ENCODE peak calls at places on chromosomes 16 and 17, in six cellular contexts. X is body of pancreas, T is IMR-90, J is uterus, L is prostate gland, O is stomach. E is an unnamed sample.

GRCh38 chr16:31202402-31203385 is at the start of gene PYCARD:
- DNase-seq in X (peak), T (peak), J (peak), L (peak), O (peak), E (peak)

GRCh38 chr16:86513471-86514277 is 3.3 kb downstream of the FOXF1 start:
- DNase-seq in X (no peak), T (no peak), J (no peak), L (no peak), O (no peak), E (no peak)

GRCh38 chr17:38917259-38917658 is 8.2 kb upstream of the LASP1NB start:
- DNase-seq in X (no peak), T (no peak), J (no peak), L (no peak), O (no peak), E (no peak)

GRCh38 chr17:77744268-77744988 is 214.1 kb upstream of the TNRC6C start:
- DNase-seq in X (no peak), T (no peak), J (peak), L (no peak), O (no peak), E (no peak)

GRCh38 chr17:5263441-5263840 is 18.6 kb upstream of the RABEP1 start:
- DNase-seq in X (no peak), T (no peak), J (no peak), L (no peak), O (no peak), E (no peak)

GRCh38 chr16:66203476-66203875 is 163.0 kb upstream of the CDH5 start:
- DNase-seq in X (no peak), T (no peak), J (no peak), L (no peak), O (no peak), E (no peak)

GRCh38 chr16:46715769-46716305 is 26.4 kb downstream of the ORC6 start:
- DNase-seq in X (no peak), T (no peak), J (no peak), L (no peak), O (no peak), E (peak)

GRCh38 chr17:70896843-70897242 is 727.5 kb downstream of the KCNJ2 start:
- DNase-seq in X (no peak), T (no peak), J (no peak), L (no peak), O (no peak), E (no peak)

GRCh38 chr17:31740611-31741082 is 118.4 kb downstream of the COPRS start:
- DNase-seq in X (no peak), T (peak), J (no peak), L (no peak), O (no peak), E (no peak)

GRCh38 chr16:10485698-10486382 is 94.6 kb downstream of the EMP2 start:
- DNase-seq in X (no peak), T (no peak), J (no peak), L (no peak), O (no peak), E (no peak)

GRCh38 chr17:35152741-35153140 is 5.1 kb downstream of the UNC45B start:
- DNase-seq in X (no peak), T (no peak), J (no peak), L (no peak), O (no peak), E (no peak)

GRCh38 chr16:27318399-27319256 is 4.9 kb downstream of the IL4R start:
- DNase-seq in X (no peak), T (peak), J (peak), L (no peak), O (no peak), E (peak)

GRCh38 chr17:5097101-5097834 is 14.4 kb downstream of the ZNF232 start:
- DNase-seq in X (peak), T (no peak), J (peak), L (peak), O (peak), E (peak)

GRCh38 chr17:57257213-57257873 is 1.0 kb downstream of the MSI2 start:
- DNase-seq in X (no peak), T (no peak), J (no peak), L (peak), O (no peak), E (no peak)

GRCh38 chr16:84613408-84614071 is 4.3 kb downstream of the COTL1 start:
- DNase-seq in X (no peak), T (no peak), J (no peak), L (no peak), O (no peak), E (no peak)

GRCh38 chr17:50764860-50765259 is 2.5 kb downstream of the ANKRD40CL start:
- DNase-seq in X (no peak), T (no peak), J (no peak), L (no peak), O (no peak), E (no peak)

GRCh38 chr17:61587807-61588660 is 3.0 kb downstream of the NACA2 start:
- DNase-seq in X (no peak), T (no peak), J (no peak), L (no peak), O (no peak), E (no peak)

GRCh38 chr16:19884611-19885455 is at the start of gene GPRC5B:
- DNase-seq in X (peak), T (peak), J (peak), L (peak), O (peak), E (peak)

DNA sequence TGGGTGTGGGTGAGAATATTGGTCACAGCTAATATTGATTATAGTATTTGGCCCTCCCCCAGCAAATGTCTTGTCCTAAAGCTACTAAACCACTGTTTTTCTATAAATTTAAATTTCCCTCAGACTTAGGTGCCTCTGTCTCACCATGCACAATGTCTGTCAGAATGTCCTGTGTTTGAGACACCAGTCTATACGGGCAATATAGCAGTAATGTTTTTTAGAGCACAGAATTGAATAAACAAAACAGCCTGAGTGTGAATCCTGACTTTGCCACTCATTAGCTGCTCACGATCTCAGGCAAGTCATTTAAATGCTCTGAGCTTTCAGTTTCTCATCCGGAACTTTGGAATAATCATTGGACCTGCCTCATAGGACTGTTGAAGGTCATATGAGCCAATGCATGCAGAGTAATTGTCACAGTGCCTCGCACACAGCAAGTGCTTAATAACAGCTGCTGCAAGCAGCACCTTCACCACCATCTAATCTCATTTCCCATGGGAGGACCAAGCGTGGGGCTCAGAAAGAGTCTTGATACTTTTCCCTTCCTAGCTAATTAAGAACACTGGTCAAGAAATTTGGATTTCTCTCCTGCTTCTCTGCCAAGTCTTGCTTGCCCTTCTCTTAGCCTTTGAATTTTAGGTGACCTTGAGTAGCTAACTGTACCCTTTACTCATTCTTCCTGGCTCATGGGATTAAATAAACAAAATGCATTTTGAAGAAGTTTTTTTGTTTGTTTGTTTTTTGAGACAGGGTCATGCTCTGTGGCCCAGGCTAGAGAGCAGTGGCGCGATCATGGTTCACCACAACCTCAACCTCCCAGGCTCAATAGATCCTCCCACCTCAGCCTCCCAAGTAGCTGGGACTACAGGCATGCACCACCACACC is 9.9 kb downstream of the HLF start:
- DNase-seq in X (no peak), T (no peak), J (no peak), L (no peak), O (no peak), E (no peak)
- TF ChIP-seq POLR2A in X (no peak), T (no peak), J (no peak), L (no peak), O (no peak), E (no peak)

GRCh38 chr17:76353599-76354316 is at the start of gene PRPSAP1:
- DNase-seq in X (peak), T (peak), J (peak), L (peak), O (peak), E (peak)
- TF ChIP-seq POLR2A in X (peak), T (peak), J (peak), L (peak), O (no peak), E (peak)

DNA sequence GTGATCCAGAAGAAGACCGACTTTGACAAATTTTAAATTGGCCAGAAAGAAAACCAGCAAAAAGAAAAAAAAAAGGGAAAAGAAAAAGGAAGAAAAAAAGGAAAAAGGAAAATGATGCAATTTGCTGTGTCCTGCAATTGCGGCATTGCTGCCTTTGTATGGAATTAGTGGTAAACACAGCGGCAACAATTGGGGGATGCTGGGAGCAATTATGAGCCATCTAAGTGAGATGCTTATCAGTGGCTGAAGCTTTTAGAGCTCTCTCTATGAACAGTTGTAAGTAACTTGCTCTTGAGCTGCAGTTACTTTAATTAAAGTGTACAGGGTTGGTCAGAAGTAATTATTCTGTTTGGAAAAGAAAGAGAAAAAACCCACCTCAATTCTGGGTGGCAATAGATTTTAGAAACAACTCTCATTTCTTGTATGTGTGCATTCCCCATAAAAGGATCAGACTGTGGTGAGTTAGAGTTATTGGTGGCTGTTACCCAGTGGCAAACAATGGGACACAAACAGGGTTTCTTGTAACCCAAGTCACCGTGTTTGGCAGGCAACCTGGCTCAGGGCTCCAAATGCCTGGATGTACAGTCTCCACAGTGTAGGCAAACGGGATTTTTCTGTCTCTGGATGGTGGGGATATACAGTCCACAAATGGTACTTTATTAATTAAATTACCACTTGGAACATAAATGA is 161.4 kb downstream of the AATF start:
- DNase-seq in X (no peak), T (no peak), J (no peak), L (no peak), O (no peak), E (no peak)
- TF ChIP-seq POLR2A in X (no peak), T (no peak), J (no peak), L (no peak), O (no peak), E (no peak)

GRCh38 chr17:80511222-80512180 is 33.1 kb upstream of the RPTOR start:
- DNase-seq in X (no peak), T (no peak), J (no peak), L (no peak), O (no peak), E (no peak)

GRCh38 chr17:80510772-80511171 is 33.9 kb upstream of the RPTOR start:
- DNase-seq in X (no peak), T (no peak), J (no peak), L (no peak), O (no peak), E (no peak)

GRCh38 chr17:80510132-80510531 is 33.7 kb upstream of the NPTX1 start:
- DNase-seq in X (no peak), T (no peak), J (no peak), L (no peak), O (no peak), E (no peak)

GRCh38 chr17:80507965-80508364 is 31.6 kb upstream of the NPTX1 start:
- DNase-seq in X (no peak), T (no peak), J (no peak), L (no peak), O (no peak), E (no peak)

DNA sequence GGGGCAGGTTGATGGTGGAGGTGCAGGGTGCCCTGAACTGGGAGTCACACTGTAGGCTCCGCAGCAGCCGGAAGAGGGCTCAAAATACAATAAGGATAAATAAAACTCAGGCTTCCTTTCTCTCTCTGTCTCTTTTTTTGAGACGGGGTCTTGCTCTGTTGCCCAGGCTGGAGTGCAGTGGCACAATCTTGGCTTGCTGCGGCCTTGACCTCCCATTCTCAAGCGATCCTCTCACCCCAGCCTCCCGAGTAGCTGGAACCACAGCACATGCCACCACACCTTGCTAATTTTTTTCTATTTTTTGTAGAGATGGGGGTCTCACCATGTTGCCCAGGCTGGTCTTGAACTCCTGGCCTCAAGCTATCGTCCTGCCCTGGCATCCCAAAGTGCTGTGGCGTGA is 32.9 kb upstream of the NPTX1 start:
- DNase-seq in X (no peak), T (no peak), J (no peak), L (no peak), O (no peak), E (no peak)
- TF ChIP-seq POLR2A in X (no peak), T (no peak), J (no peak), L (no peak), O (no peak), E (no peak)